ENCODE peak calls at places on chromosomes 5 and 9, in nine cellular contexts. X is A549, W is Peyer's patch, G is breast epithelium, B is esophagus squamous epithelium, R is tibial artery, K is heart left ventricle, H is colonic mucosa, M is psoas muscle. I is an unnamed sample.

GRCh38 chr9:118614011-118614410 is 755.2 kb downstream of the BRINP1 start:
- DNase-seq in G (no peak), M (no peak), W (no peak), B (no peak), X (no peak), H (no peak), K (no peak), R (no peak), I (no peak)

GRCh38 chr9:114224247-114224610 is 68.9 kb downstream of the COL27A1 start:
- DNase-seq in G (no peak), R (no peak), K (no peak), B (no peak), M (no peak), H (no peak), W (no peak), X (peak; percentile 64), I (no peak)

GRCh38 chr9:38686923-38687322 is 33.0 kb downstream of the FAM240B start:
- DNase-seq in H (no peak), X (no peak), G (no peak), W (no peak), K (no peak), B (no peak), R (no peak), M (no peak), I (no peak)

GRCh38 chr9:33524431-33524947 is 438 bp downstream of the ANKRD18B start:
- DNase-seq in H (no peak), G (no peak), R (no peak), K (no peak), W (no peak), B (no peak), X (no peak), M (no peak), I (no peak)

GRCh38 chr5:115309751-115310370 is 13.4 kb upstream of the CCDC112 start:
- DNase-seq in B (no peak), H (no peak), W (no peak), M (no peak), X (no peak), K (no peak), R (no peak), G (no peak), I (no peak)

GRCh38 chr5:178781936-178782335 is 51.5 kb upstream of the ZNF354A start:
- DNase-seq in G (no peak), K (no peak), M (no peak), W (no peak), R (no peak), H (no peak), B (no peak), X (no peak), I (peak; percentile 54)

GRCh38 chr9:21607576-21607975 is 125.5 kb upstream of the IFNE start:
- DNase-seq in B (no peak), R (no peak), X (no peak), W (no peak), H (no peak), M (no peak), G (no peak), K (no peak), I (no peak)

GRCh38 chr9:99778308-99778707 is 43.4 kb upstream of the NR4A3 start:
- DNase-seq in K (no peak), H (no peak), R (no peak), X (peak; percentile 20), B (no peak), W (no peak), G (no peak), M (no peak), I (no peak)

GRCh38 chr9:70601000-70601929 is 186.8 kb upstream of the KLF9 start:
- DNase-seq in X (no peak), R (peak; percentile 97), M (peak; percentile 98), K (peak; percentile 91), W (peak; percentile 90), B (no peak), H (peak; percentile 81), G (peak; percentile 94), I (no peak)

GRCh38 chr5:122291000-122291592 is 20.9 kb upstream of the SNCAIP start:
- DNase-seq in H (no peak), R (no peak), G (no peak), W (no peak), K (no peak), M (no peak), B (no peak), X (no peak), I (no peak)

GRCh38 chr5:110925398-110925797 is 146.1 kb upstream of the TSLP start:
- DNase-seq in G (no peak), W (no peak), M (no peak), R (no peak), H (no peak), X (no peak), K (no peak), B (no peak), I (no peak)

GRCh38 chr9:133563286-133564213 is 29.0 kb downstream of the ADAMTSL2 start:
- DNase-seq in W (peak; percentile 57), H (peak; percentile 66), G (no peak), X (no peak), M (peak; percentile 77), R (no peak), K (peak; percentile 48), B (no peak), I (no peak)

GRCh38 chr9:20884985-20885593 is 146.4 kb downstream of the HACD4 start:
- DNase-seq in H (peak; percentile 59), M (peak; percentile 64), G (no peak), W (peak; percentile 81), X (peak; percentile 9), B (no peak), K (peak; percentile 44), R (peak; percentile 57), I (no peak)

GRCh38 chr5:119470851-119471451 is 18.7 kb downstream of the HSD17B4 start:
- DNase-seq in K (no peak), B (no peak), R (no peak), W (no peak), M (no peak), X (no peak), G (no peak), H (no peak), I (no peak)

DNA sequence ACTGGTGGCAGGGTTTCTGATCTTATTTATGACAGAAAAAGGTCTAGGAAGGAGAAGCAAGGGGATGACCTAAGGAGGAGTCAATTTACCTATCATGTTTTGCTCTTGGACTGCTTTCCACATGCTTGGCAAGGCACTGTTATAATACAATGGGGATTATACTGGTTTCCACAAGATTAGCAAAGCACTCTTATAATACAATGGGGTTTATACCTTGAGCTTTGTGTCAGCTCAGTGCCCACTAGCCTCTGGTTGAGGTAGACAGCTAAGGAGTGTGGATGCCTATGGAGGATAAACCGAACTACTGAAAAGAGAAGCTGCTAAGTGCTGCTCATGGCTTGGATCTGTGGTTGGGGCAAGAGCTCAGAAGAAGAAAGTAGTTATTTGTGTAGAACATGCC is 68.7 kb downstream of the MRPS27 start:
- DNase-seq in M (no peak), R (no peak), X (no peak), W (no peak), H (no peak), K (no peak), G (no peak), B (no peak), I (no peak)
- H3K4me1 ChIP-seq in M (peaks cover 35% of the 10 kb centered on the region), R (peaks cover 70% of the 10 kb centered on the region), X (peaks cover 70% of the 10 kb centered on the region), W (no peaks in the 10 kb centered on the region), H (peaks cover 6% of the 10 kb centered on the region), K (peaks cover 46% of the 10 kb centered on the region), G (peaks cover 12% of the 10 kb centered on the region), B (peaks cover 12% of the 10 kb centered on the region), I (peaks cover 39% of the 10 kb centered on the region)

DNA sequence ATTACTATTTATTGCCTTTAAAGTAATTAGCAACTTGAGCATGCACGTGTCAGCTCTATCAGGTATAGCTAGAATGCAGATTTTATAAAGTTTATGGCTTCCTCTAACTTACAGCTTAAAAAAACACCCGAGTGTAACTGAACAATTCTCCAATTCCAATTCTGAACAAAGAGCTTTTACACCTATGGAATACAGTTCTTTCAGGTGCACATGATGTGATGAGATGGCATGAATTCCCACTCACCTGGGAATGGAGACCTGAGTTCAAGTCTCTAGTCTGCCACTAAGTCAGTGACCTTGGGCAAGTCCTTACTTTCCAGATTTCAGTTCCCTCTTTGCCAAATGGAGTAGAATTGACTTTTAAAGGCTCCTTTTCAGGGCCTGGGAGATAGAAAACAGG is 1.8 kb downstream of the ZFAND5 start:
- DNase-seq in G (no peak), H (no peak), R (no peak), K (no peak), W (no peak), M (no peak), X (no peak), B (no peak), I (no peak)
- H3K27ac ChIP-seq in G (peak overlapping the region; percentile 95), H (peak overlapping the region; percentile 100), R (peak overlapping the region; percentile 99), K (peak overlapping the region; percentile 100), W (peak overlapping the region; percentile 100), M (peak overlapping the region; percentile 99), X (peak overlapping the region; percentile 99), B (peak overlapping the region; percentile 100), I (peak overlapping the region; percentile 84)

GRCh38 chr9:127580371-127580770 is 31.7 kb upstream of the STXBP1 start:
- DNase-seq in W (no peak), B (no peak), M (no peak), R (no peak), X (no peak), H (no peak), K (no peak), G (no peak), I (no peak)

GRCh38 chr9:127578627-127578951 is 33.5 kb upstream of the STXBP1 start:
- DNase-seq in W (no peak), K (no peak), M (no peak), X (no peak), H (no peak), G (no peak), R (no peak), B (no peak), I (no peak)

GRCh38 chr9:127580879-127581278 is 31.2 kb upstream of the STXBP1 start:
- DNase-seq in G (no peak), K (no peak), H (no peak), M (no peak), B (no peak), W (no peak), R (no peak), X (no peak), I (no peak)

GRCh38 chr9:127575875-127576778 is 36.0 kb upstream of the STXBP1 start:
- DNase-seq in G (no peak), K (no peak), M (no peak), R (no peak), B (no peak), X (no peak), W (peak; percentile 86), H (peak; percentile 79), I (no peak)

GRCh38 chr9:127578952-127579853 is 32.9 kb upstream of the STXBP1 start:
- DNase-seq in X (peak; percentile 87), B (peak; percentile 58), R (peak; percentile 95), M (peak; percentile 91), K (peak; percentile 85), G (peak; percentile 89), H (peak; percentile 89), W (peak; percentile 92), I (peak; percentile 97)
- TF ChIP-seq CTCF in X (peak; percentile 50), B (peak; percentile 19), R (peak; percentile 45), M (peak; percentile 5), K (peak; percentile 19), G (peak; percentile 20), H (no peak), W (peak; percentile 29), I (peak; percentile 54)

GRCh38 chr5:132816083-132816482 is 3.0 kb downstream of the SOWAHA start:
- DNase-seq in K (no peak), W (no peak), B (no peak), M (no peak), G (no peak), X (no peak), R (no peak), H (no peak), I (no peak)
- H3K4me1 ChIP-seq in K (peaks cover 22% of the 10 kb centered on the region), W (peaks cover 3% of the 10 kb centered on the region), B (peaks cover 15% of the 10 kb centered on the region), M (peaks cover 2% of the 10 kb centered on the region), G (no peaks in the 10 kb centered on the region), X (peaks cover 3% of the 10 kb centered on the region), R (peaks cover 23% of the 10 kb centered on the region), H (no peaks in the 10 kb centered on the region), I (peaks cover 4% of the 10 kb centered on the region)

I was measured in RWPE2.